ENCODE peak calls at places on chromosomes 12 and 14, in five cellular contexts. One of them, this sample, is unnamed.

GRCh38 chr14:28707814-28708213 is 58.8 kb upstream of the FOXG1 start:
- DNase-seq in SJSA1: no peak
- DNase-seq in progenitor cell of endocrine pancreas: no peak
- DNase-seq in fibroblast of the conjunctiva: peak
- DNase-seq in dorsolateral prefrontal cortex: no peak
- DNase-seq in this sample: no peak

GRCh38 chr14:75518625-75519024 is 3.6 kb upstream of the BATF start:
- DNase-seq in SJSA1: no peak
- DNase-seq in progenitor cell of endocrine pancreas: no peak
- DNase-seq in fibroblast of the conjunctiva: no peak
- DNase-seq in dorsolateral prefrontal cortex: no peak
- DNase-seq in this sample: peak

GRCh38 chr14:65069874-65070709 is 32.2 kb downstream of the MAX start:
- DNase-seq in SJSA1: no peak
- DNase-seq in progenitor cell of endocrine pancreas: no peak
- DNase-seq in fibroblast of the conjunctiva: no peak
- DNase-seq in dorsolateral prefrontal cortex: no peak
- DNase-seq in this sample: no peak

GRCh38 chr14:75702107-75702506 is 41.1 kb downstream of the TTLL5 start:
- DNase-seq in SJSA1: no peak
- DNase-seq in progenitor cell of endocrine pancreas: no peak
- DNase-seq in fibroblast of the conjunctiva: no peak
- DNase-seq in dorsolateral prefrontal cortex: no peak
- DNase-seq in this sample: no peak

GRCh38 chr14:65332141-65332871 is 80.2 kb upstream of the FUT8 start:
- DNase-seq in SJSA1: no peak
- DNase-seq in progenitor cell of endocrine pancreas: no peak
- DNase-seq in fibroblast of the conjunctiva: no peak
- DNase-seq in dorsolateral prefrontal cortex: no peak
- DNase-seq in this sample: peak

GRCh38 chr14:100376751-100377171 is 53.6 kb downstream of the SLC25A47 start:
- DNase-seq in SJSA1: peak
- DNase-seq in progenitor cell of endocrine pancreas: no peak
- DNase-seq in fibroblast of the conjunctiva: no peak
- DNase-seq in dorsolateral prefrontal cortex: no peak
- DNase-seq in this sample: peak

GRCh38 chr14:35140718-35141581 is 18.6 kb downstream of the PRORP start:
- DNase-seq in SJSA1: no peak
- DNase-seq in progenitor cell of endocrine pancreas: no peak
- DNase-seq in fibroblast of the conjunctiva: no peak
- DNase-seq in dorsolateral prefrontal cortex: no peak
- DNase-seq in this sample: peak

GRCh38 chr12:57765698-57766463 is 997 bp downstream of the CYP27B1 start:
- DNase-seq in SJSA1: no peak
- DNase-seq in progenitor cell of endocrine pancreas: no peak
- DNase-seq in fibroblast of the conjunctiva: no peak
- DNase-seq in dorsolateral prefrontal cortex: no peak
- DNase-seq in this sample: no peak

GRCh38 chr14:34347683-34348082 is 114.4 kb downstream of the SPTSSA start:
- DNase-seq in SJSA1: no peak
- DNase-seq in progenitor cell of endocrine pancreas: no peak
- DNase-seq in fibroblast of the conjunctiva: no peak
- DNase-seq in dorsolateral prefrontal cortex: no peak
- DNase-seq in this sample: no peak

GRCh38 chr14:54840798-54841197 is 61.8 kb downstream of the GCH1 start:
- DNase-seq in SJSA1: no peak
- DNase-seq in progenitor cell of endocrine pancreas: no peak
- DNase-seq in fibroblast of the conjunctiva: no peak
- DNase-seq in dorsolateral prefrontal cortex: no peak
- DNase-seq in this sample: no peak

GRCh38 chr12:118103231-118103600 is 595 bp downstream of the VSIG10 start:
- DNase-seq in SJSA1: peak
- DNase-seq in progenitor cell of endocrine pancreas: peak
- DNase-seq in fibroblast of the conjunctiva: no peak
- DNase-seq in dorsolateral prefrontal cortex: no peak
- DNase-seq in this sample: peak

GRCh38 chr12:50100561-50100960 is 3.2 kb upstream of the GPD1 start:
- DNase-seq in SJSA1: no peak
- DNase-seq in progenitor cell of endocrine pancreas: no peak
- DNase-seq in fibroblast of the conjunctiva: no peak
- DNase-seq in dorsolateral prefrontal cortex: no peak
- DNase-seq in this sample: no peak

GRCh38 chr14:102020058-102020971 is 55.9 kb downstream of the DYNC1H1 start:
- DNase-seq in SJSA1: no peak
- DNase-seq in progenitor cell of endocrine pancreas: no peak
- DNase-seq in fibroblast of the conjunctiva: peak
- DNase-seq in dorsolateral prefrontal cortex: no peak
- DNase-seq in this sample: no peak

GRCh38 chr12:29232086-29232485 is 83.0 kb downstream of the FAR2 start:
- DNase-seq in SJSA1: no peak
- DNase-seq in progenitor cell of endocrine pancreas: no peak
- DNase-seq in fibroblast of the conjunctiva: no peak
- DNase-seq in dorsolateral prefrontal cortex: no peak
- DNase-seq in this sample: no peak

This sample was measured in NB4.